ENCODE peak calls at places on chromosomes 13 and 19, in eight cellular contexts. Z is NCI-H1694 treated with DMSO at 0.1 percent for 48 hours; W is NCI-H345; J is stimulated activated CD4-positive, alpha-beta T cell treated with anti-CD3 and anti-CD28 coated beads, Interleukin-1b, Interleukin-23, amount 100 ng/mL, for 1 hour; X is A172; D is WTC11; K is naive thymus-derived CD4-positive, alpha-beta T cell; O is transverse colon. U is an unnamed sample.

GRCh38 chr19:3720533-3720917 is 12.3 kb downstream of the TJP3 start:
- DNase-seq in O (peak), W (no peak), X (no peak), D (no peak), K (no peak), J (no peak), Z (no peak), U (no peak)

GRCh38 chr13:40193290-40194203 is 472.9 kb downstream of the FOXO1 start:
- DNase-seq in K (no peak), D (no peak), J (no peak), Z (no peak), X (no peak), O (no peak), W (no peak), U (no peak)

GRCh38 chr19:8413593-8413923 is 453 bp downstream of the MARCHF2 start:
- DNase-seq in O (no peak), Z (no peak), W (no peak), J (no peak), D (no peak), K (no peak), X (no peak), U (no peak)

GRCh38 chr13:101799196-101799595 is 346.7 kb downstream of the ITGBL1 start:
- DNase-seq in D (peak), Z (no peak), K (no peak), J (no peak), W (no peak), O (no peak), X (no peak), U (no peak)

GRCh38 chr13:28537149-28537548 is 42.2 kb upstream of the FLT1 start:
- DNase-seq in W (no peak), Z (no peak), X (no peak), D (no peak), J (no peak), K (no peak), O (no peak), U (no peak)

GRCh38 chr13:41643502-41643901 is 186.2 kb downstream of the RGCC start:
- DNase-seq in O (no peak), Z (no peak), X (no peak), K (no peak), J (no peak), W (no peak), D (no peak), U (no peak)

GRCh38 chr19:49881672-49882394 is 4.3 kb downstream of the TBC1D17 start:
- DNase-seq in O (no peak), J (no peak), D (peak), Z (no peak), K (no peak), X (no peak), W (no peak), U (no peak)

GRCh38 chr13:113564331-113565023 is 20.1 kb upstream of the TFDP1 start:
- DNase-seq in X (no peak), D (no peak), W (no peak), O (peak), Z (no peak), J (no peak), K (no peak), U (no peak)

GRCh38 chr19:35959040-35959967 is 23.1 kb downstream of the LRFN3 start:
- DNase-seq in K (peak), X (no peak), D (peak), W (peak), O (peak), Z (no peak), J (peak), U (no peak)

GRCh38 chr19:47021536-47022139 is 2.0 kb downstream of the NPAS1 start:
- DNase-seq in J (no peak), O (no peak), X (no peak), W (no peak), Z (no peak), D (peak), K (no peak), U (no peak)

U was measured in IMR-90.